ENCODE peak calls at places on chromosomes 7 and 10, in ten cellular contexts. M, I, K, P, F, C, E, X, R and H are unnamed samples.

GRCh38 chr10:89829887-89830269 is 128.5 kb downstream of the KIF20B start:
- DNase-seq in M (no peak), I (no peak), K (no peak), P (no peak), F (no peak), C (no peak), E (no peak), X (no peak), R (no peak), H (no peak)

GRCh38 chr10:91694170-91694794 is 61.4 kb upstream of the PPP1R3C start:
- DNase-seq in M (no peak), I (no peak), K (peak; percentile 71), P (peak; percentile 53), F (peak; percentile 64), C (peak; percentile 68), E (no peak), X (no peak), R (peak; percentile 30), H (peak; percentile 23)

GRCh38 chr7:43784030-43785001 is 25.8 kb downstream of the BLVRA start:
- DNase-seq in M (no peak), I (no peak), K (no peak), P (peak; percentile 28), F (peak; percentile 4), C (peak; percentile 65), E (no peak), X (no peak), R (peak; percentile 57), H (peak; percentile 39)

GRCh38 chr10:17217661-17218306 is 10.3 kb upstream of the VIM start:
- DNase-seq in M (no peak), I (no peak), K (no peak), P (peak; percentile 51), F (peak; percentile 53), C (no peak), E (no peak), X (no peak), R (no peak), H (peak; percentile 93)

GRCh38 chr10:47030191-47030698 is 119.0 kb downstream of the PTPN20 start:
- DNase-seq in M (no peak), I (no peak), K (no peak), P (no peak), F (no peak), C (no peak), E (no peak), X (no peak), R (no peak), H (no peak)

GRCh38 chr10:5514226-5514881 is 10.4 kb upstream of the CALML3 start:
- DNase-seq in M (no peak), I (no peak), K (no peak), P (no peak), F (no peak), C (no peak), E (no peak), X (no peak), R (no peak), H (no peak)

GRCh38 chr7:39606352-39606751 is 17.0 kb upstream of the RALA start:
- DNase-seq in M (no peak), I (no peak), K (no peak), P (no peak), F (no peak), C (no peak), E (no peak), X (no peak), R (no peak), H (no peak)

GRCh38 chr10:123301077-123301875 is 147.1 kb downstream of the BUB3 start:
- DNase-seq in M (peak; percentile 17), I (no peak), K (peak; percentile 60), P (peak; percentile 62), F (peak; percentile 37), C (no peak), E (no peak), X (no peak), R (no peak), H (peak; percentile 84)

DNA sequence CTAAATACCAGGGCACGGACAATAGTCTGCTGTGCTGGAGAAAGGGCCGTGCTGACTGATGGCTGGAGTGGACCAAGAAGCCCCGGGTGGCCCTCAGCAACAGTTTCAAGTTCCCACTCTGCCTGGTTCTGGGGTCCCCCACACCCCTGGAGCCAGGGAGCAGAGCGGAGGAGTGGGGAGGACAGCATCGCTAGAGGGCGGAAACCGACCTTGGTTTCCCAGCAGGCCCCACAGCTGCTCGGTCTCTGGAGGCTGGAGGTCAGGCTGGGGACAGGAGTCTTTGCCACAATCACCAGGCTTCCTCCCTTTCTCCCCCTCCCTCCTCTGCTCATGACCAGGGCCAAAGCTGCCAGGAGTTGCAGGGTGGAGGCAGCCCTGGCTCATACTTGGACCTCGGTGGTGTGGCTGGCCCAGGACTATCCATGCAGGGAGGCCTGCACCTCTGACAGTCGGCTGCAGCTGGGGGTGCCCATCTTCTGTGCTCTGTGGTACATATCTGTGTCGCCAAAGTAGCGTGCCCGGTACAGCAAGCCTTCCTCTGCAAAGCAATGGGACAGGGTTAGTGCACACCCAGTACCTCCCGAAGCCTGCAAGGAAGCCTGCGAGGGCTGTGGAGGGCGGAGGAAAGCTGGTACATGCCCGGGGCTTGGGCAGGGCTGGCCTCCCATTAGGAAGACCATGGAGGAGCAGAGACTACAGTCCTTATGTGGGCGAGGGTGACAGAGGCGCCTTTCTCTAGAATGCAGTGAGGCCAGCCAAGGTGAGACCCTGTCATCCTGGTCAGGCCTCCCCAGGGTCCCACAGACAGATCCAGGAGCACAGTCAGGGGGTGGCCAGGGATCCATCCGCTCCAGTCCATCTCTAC is 19.1 kb downstream of the DNAJB12 start:
- DNase-seq in M (peak; percentile 74), I (no peak), K (no peak), P (peak; percentile 93), F (peak; percentile 88), C (peak; percentile 93), E (peak; percentile 34), X (no peak), R (peak; percentile 66), H (peak; percentile 67)
- TF ChIP-seq CTCF in M (peak; percentile 30), I (no peak), K (no peak), P (no peak), F (no peak), C (peak; percentile 43), E (no peak), X (no peak), R (no peak), H (no peak)

DNA sequence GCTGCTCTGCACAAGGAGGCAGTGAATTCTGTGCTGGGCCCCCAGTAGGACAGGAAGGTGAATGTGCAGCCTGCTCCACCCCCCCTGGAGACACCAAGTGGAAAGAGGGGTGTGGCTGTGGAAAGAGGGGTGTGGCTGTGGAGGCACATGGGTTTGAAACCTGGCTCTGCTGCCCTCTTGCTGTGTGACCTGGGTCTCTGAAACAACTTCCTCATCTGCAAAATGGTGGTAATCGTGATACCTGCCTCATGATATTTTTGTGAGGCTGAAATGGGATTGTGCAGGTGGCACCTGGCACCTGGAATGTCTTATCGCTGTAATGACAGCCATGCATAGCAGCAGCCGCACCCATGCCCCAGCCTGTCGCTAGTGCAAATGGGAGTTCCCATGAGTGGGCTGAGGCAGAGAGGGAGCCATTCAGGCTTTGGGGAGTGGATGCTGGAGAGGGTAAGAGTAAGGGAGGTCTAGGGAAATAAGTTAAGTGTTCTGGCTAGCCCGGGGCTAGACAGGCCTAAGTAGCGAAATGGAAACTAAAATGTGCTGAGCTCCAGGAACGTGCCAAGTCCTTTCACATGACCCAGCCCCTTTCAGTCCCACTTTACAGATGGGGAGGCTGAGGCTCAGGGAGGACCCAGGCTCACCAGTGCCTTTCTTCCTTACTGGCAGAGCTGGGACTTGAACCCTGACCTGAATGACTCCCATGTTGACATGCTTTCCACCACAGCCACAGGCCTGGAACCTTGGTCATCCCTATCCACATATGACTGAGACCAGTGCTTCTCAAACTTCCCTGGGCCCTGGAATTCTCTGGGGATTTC is 35.0 kb downstream of the C10orf105 start:
- DNase-seq in M (no peak), I (no peak), K (peak; percentile 15), P (no peak), F (no peak), C (peak; percentile 8), E (no peak), X (no peak), R (no peak), H (no peak)
- TF ChIP-seq CTCF in M (no peak), I (no peak), K (peak; percentile 18), P (no peak), F (no peak), C (peak; percentile 3), E (no peak), X (no peak), R (no peak), H (no peak)

DNA sequence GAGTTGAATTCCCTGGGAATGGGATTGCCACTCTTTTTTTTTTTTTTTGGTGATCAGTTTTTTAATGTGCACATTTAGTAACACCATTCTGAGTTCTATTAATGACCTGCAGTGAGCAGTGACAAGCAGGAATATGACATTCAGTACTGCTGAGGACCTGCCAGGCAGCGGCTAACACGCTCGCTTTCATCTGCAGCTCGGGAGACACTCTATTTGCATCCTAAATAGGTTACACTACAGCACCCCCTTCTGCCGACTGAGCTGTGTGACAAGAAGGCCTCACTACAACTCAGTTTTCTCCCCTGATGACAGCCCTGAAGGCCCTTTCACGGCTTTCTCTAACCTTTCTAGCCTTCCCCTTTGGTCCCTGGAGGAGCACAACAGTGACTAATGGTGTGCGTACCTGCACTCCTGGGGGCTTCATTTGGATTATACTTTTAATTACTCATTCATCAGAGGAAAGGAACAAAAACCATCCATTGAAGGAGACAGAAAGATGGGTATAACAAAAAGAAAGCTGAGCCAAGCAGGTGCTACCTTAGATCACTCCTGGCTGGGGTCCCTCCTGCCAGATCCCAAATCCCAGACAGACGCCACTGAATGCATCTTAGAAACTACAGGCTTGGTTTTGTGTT is 872.4 kb downstream of the LRMDA start:
- DNase-seq in M (peak; percentile 72), I (peak; percentile 21), K (peak; percentile 98), P (peak; percentile 84), F (peak; percentile 83), C (peak; percentile 92), E (no peak), X (no peak), R (peak; percentile 29), H (peak; percentile 82)
- TF ChIP-seq CTCF in M (peak; percentile 70), I (peak; percentile 62), K (peak; percentile 100), P (peak; percentile 69), F (peak; percentile 65), C (peak; percentile 86), E (no peak), X (no peak), R (peak; percentile 24), H (peak; percentile 56)

GRCh38 chr10:126932516-126932915 is 27.3 kb downstream of the DOCK1 start:
- DNase-seq in M (no peak), I (no peak), K (no peak), P (no peak), F (no peak), C (no peak), E (no peak), X (no peak), R (no peak), H (no peak)

GRCh38 chr10:126933116-126933515 is 27.9 kb downstream of the DOCK1 start:
- DNase-seq in M (no peak), I (no peak), K (no peak), P (no peak), F (no peak), C (no peak), E (no peak), X (no peak), R (no peak), H (no peak)

GRCh38 chr10:126930506-126931458 is 25.6 kb downstream of the DOCK1 start:
- DNase-seq in M (no peak), I (peak; percentile 16), K (no peak), P (peak; percentile 61), F (peak; percentile 37), C (peak; percentile 59), E (no peak), X (no peak), R (no peak), H (no peak)

GRCh38 chr10:126929391-126929790 is 24.2 kb downstream of the DOCK1 start:
- DNase-seq in M (no peak), I (no peak), K (no peak), P (no peak), F (no peak), C (no peak), E (no peak), X (no peak), R (no peak), H (no peak)

DNA sequence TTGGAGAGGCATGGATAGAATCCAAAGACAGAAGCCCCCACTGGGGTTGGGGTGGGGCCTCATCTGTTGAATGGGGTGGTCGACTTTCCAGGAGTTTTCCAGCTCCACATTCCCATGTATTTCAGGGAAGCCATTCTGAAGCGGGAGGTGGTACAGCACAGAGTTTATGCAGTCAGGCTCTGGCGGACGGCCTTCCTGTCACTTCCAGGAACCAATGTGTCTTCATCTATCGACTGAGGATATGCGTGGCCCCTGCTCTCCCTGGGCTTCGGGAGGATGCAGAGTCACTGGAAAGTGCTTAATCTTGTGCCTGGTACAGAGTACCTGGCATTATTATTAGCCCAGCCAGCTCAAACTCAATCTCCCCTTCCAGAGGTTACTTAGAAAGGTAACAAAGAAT is 26.3 kb downstream of the DOCK1 start:
- DNase-seq in M (no peak), I (no peak), K (no peak), P (no peak), F (no peak), C (no peak), E (no peak), X (no peak), R (no peak), H (no peak)
- TF ChIP-seq CTCF in M (no peak), I (no peak), K (no peak), P (no peak), F (no peak), C (no peak), E (no peak), X (no peak), R (no peak), H (no peak)